ENCODE peak calls at places on chromosomes 6 and 20, in nine cellular contexts. K is stomach, G is esophagus muscularis mucosa, B is GM23338, H is GM12878, R is upper lobe of left lung, F is prostate gland, U is spleen, X is SK-N-SH. T is an unnamed sample.

GRCh38 chr6:87431263-87431662 is 23.5 kb downstream of the CFAP206 start:
- DNase-seq in K (no peak), G (no peak), B (no peak), H (no peak), R (no peak), F (no peak), U (no peak), X (no peak), T (no peak)

GRCh38 chr20:18633411-18633810 is 45.6 kb downstream of the DTD1 start:
- DNase-seq in K (no peak), G (no peak), B (no peak), H (no peak), R (no peak), F (no peak), U (no peak), X (no peak), T (no peak)

GRCh38 chr6:153024401-153025017 is 22.0 kb upstream of the MTRF1L start:
- DNase-seq in K (peak), G (no peak), B (peak), H (peak), R (no peak), F (peak), U (no peak), X (peak), T (peak)

GRCh38 chr6:126153661-126154060 is 167.3 kb downstream of the TRMT11 start:
- DNase-seq in K (no peak), G (peak), B (no peak), H (no peak), R (no peak), F (no peak), U (no peak), X (no peak), T (no peak)

GRCh38 chr20:48824830-48825550 is 2.8 kb downstream of the PREX1 start:
- DNase-seq in K (no peak), G (no peak), B (no peak), H (no peak), R (no peak), F (no peak), U (no peak), X (no peak), T (no peak)

GRCh38 chr20:5977223-5977622 is 26.8 kb downstream of the MCM8 start:
- DNase-seq in K (no peak), G (no peak), B (no peak), H (no peak), R (no peak), F (peak), U (no peak), X (no peak), T (no peak)

GRCh38 chr6:120871416-120872261 is 462.6 kb downstream of the TBC1D32 start:
- DNase-seq in K (no peak), G (no peak), B (peak), H (no peak), R (no peak), F (no peak), U (peak), X (peak), T (no peak)

GRCh38 chr6:111982681-111983080 is 71.2 kb upstream of the CCN6 start:
- DNase-seq in K (no peak), G (no peak), B (no peak), H (no peak), R (no peak), F (peak), U (no peak), X (no peak), T (no peak)

GRCh38 chr6:159788757-159789376 is 535 bp downstream of the TCP1 start:
- DNase-seq in K (peak), G (no peak), B (peak), H (no peak), R (peak), F (peak), U (peak), X (peak), T (no peak)

GRCh38 chr6:130671119-130672104 is 155.8 kb upstream of the SMLR1 start:
- DNase-seq in K (no peak), G (no peak), B (no peak), H (no peak), R (no peak), F (no peak), U (no peak), X (no peak), T (no peak)

GRCh38 chr20:56974499-56975250 is 291.8 kb downstream of the BMP7 start:
- DNase-seq in K (peak), G (no peak), B (peak), H (no peak), R (peak), F (peak), U (no peak), X (no peak), T (no peak)

GRCh38 chr6:20773822-20774221 is 239.6 kb downstream of the CDKAL1 start:
- DNase-seq in K (no peak), G (no peak), B (no peak), H (no peak), R (no peak), F (no peak), U (no peak), X (no peak), T (no peak)

GRCh38 chr6:105112577-105112976 is 67.2 kb downstream of the POPDC3 start:
- DNase-seq in K (no peak), G (no peak), B (peak), H (no peak), R (no peak), F (no peak), U (no peak), X (no peak), T (no peak)

GRCh38 chr6:48111143-48111506 is at the start of gene PTCHD4:
- DNase-seq in K (no peak), G (no peak), B (peak), H (no peak), R (no peak), F (peak), U (no peak), X (peak), T (no peak)

GRCh38 chr6:70520575-70520974 is 46.2 kb upstream of the SDHAF4 start:
- DNase-seq in K (no peak), G (no peak), B (no peak), H (no peak), R (no peak), F (no peak), U (no peak), X (peak), T (peak)

DNA sequence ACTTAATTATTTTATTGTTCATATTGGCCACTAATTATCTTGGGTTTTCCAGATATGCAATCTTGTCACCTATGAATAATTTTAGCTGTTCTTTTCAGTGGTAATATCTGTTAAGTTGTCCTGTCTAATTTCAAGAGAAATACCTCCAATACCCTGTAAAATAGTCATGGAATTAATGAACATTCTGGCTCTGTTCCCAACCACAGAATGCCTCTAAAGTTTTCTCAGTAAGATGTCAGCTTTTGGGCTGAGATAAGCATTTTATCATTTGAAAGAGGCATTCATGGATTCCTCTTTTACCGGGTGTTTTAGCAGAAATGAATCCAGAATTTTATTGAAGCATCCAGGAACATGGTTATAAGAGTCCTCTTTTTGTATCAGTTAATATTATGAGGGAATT is 109.3 kb downstream of the WDR27 start:
- DNase-seq in K (no peak), G (no peak), B (no peak), H (no peak), R (no peak), F (no peak), U (no peak), X (no peak), T (no peak)
- H3K4me3 ChIP-seq in K (no peak), G (no peak), B (no peak), H (no peak), R (no peak), F (no peak), U (no peak), X (no peak), T (no peak)

GRCh38 chr6:35681298-35681697 is 7.4 kb downstream of the FKBP5 start:
- DNase-seq in K (no peak), G (no peak), B (no peak), H (no peak), R (no peak), F (no peak), U (no peak), X (no peak), T (no peak)
- TF ChIP-seq POLR2AphosphoS5 in K (no peak), G (no peak), B (no peak), H (no peak), R (no peak), F (no peak), U (no peak), X (no peak), T (no peak)

GRCh38 chr20:23060629-23061028 is 11.2 kb upstream of the THBD start:
- DNase-seq in K (no peak), G (no peak), B (no peak), H (no peak), R (no peak), F (no peak), U (no peak), X (no peak), T (no peak)

GRCh38 chr20:23061713-23062561 is 12.5 kb upstream of the THBD start:
- DNase-seq in K (no peak), G (no peak), B (peak), H (no peak), R (peak), F (no peak), U (no peak), X (no peak), T (no peak)

GRCh38 chr20:23059831-23060230 is 10.4 kb upstream of the THBD start:
- DNase-seq in K (no peak), G (no peak), B (no peak), H (no peak), R (peak), F (peak), U (no peak), X (no peak), T (no peak)

GRCh38 chr20:23062632-23063031 is 13.2 kb upstream of the THBD start:
- DNase-seq in K (no peak), G (no peak), B (no peak), H (no peak), R (no peak), F (no peak), U (no peak), X (no peak), T (no peak)

DNA sequence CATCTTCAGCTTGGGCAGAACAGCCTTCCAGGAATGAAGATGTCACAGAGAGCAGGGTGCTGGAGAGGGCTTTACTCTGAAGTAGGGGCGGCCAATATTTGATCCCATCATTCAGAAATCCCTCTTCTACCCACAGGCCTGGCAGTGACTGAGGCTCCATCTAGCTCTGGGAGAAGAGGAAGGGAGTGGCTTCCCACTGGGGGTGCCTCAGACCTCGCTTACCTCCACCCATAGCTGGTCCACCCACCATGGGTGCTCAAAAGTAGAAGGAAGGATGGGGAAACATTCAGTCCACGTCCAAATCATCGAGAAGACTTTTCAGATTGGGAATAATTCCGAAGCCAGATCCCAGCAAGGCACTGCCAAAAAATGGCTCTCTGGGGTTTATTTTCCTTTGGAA is 11.8 kb upstream of the THBD start:
- DNase-seq in K (no peak), G (no peak), B (no peak), H (no peak), R (no peak), F (no peak), U (no peak), X (no peak), T (no peak)
- H3K4me3 ChIP-seq in K (no peak), G (no peak), B (no peak), H (no peak), R (no peak), F (no peak), U (no peak), X (no peak), T (no peak)

GRCh38 chr6:41601248-41601549 is 37.1 kb upstream of the MDFI start:
- DNase-seq in K (no peak), G (no peak), B (no peak), H (no peak), R (no peak), F (no peak), U (no peak), X (no peak), T (no peak)

GRCh38 chr6:41600499-41601247 is 37.6 kb upstream of the MDFI start:
- DNase-seq in K (no peak), G (no peak), B (no peak), H (no peak), R (no peak), F (no peak), U (peak), X (no peak), T (no peak)

GRCh38 chr6:41602422-41602743 is 35.9 kb upstream of the MDFI start:
- DNase-seq in K (no peak), G (no peak), B (no peak), H (no peak), R (no peak), F (no peak), U (peak), X (no peak), T (no peak)

GRCh38 chr6:41604006-41604405 is 34.3 kb upstream of the MDFI start:
- DNase-seq in K (no peak), G (no peak), B (no peak), H (no peak), R (no peak), F (no peak), U (no peak), X (no peak), T (no peak)

DNA sequence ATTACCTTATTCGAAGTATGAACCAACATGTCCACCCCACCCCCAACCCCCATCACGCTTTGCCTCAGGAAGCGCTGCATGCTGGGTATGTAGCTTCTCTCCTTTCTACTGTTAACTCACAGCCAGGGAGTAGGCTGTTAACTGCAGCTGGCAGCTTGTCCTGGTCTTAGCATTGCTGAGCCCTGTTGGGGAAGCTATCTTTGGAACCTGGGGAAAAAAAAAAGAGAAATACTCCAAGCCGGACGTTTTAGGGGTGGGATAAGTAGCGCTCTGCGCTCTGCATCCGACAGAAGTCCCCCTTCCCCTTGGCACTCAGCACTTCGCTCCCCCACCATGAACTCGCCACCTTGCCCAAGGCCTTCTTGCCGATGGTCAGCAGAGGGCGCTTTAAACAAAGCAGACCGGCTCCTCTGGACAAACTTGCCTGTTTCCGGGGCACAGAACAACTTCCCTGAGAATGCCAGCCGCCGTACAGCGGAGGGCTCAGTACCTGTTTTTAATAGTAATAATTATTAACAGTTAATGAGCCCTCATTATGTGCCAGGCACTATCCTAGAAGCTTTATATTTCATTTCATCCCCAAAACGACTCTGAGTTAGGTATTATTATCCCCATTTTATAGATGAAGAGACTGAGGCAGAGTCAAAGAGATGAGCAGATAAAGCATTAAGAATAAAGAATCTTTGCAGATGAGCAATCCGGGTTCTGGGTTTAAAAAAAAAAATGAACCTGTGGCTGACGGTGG is 35.2 kb upstream of the MDFI start:
- DNase-seq in K (peak), G (no peak), B (peak), H (peak), R (peak), F (peak), U (peak), X (peak), T (peak)
- TF ChIP-seq POLR2AphosphoS5 in K (no peak), G (no peak), B (no peak), H (no peak), R (no peak), F (peak), U (no peak), X (peak), T (peak)

GRCh38 chr6:42135722-42136121 is 6.7 kb downstream of the C6orf132 start:
- DNase-seq in K (no peak), G (no peak), B (peak), H (no peak), R (no peak), F (no peak), U (no peak), X (no peak), T (no peak)

GRCh38 chr6:42136508-42137191 is 5.8 kb downstream of the C6orf132 start:
- DNase-seq in K (peak), G (no peak), B (peak), H (peak), R (no peak), F (no peak), U (no peak), X (peak), T (no peak)

GRCh38 chr6:42138630-42139619 is 3.5 kb downstream of the C6orf132 start:
- DNase-seq in K (no peak), G (no peak), B (peak), H (no peak), R (no peak), F (peak), U (no peak), X (no peak), T (no peak)

GRCh38 chr6:42138190-42138589 is 4.2 kb downstream of the C6orf132 start:
- DNase-seq in K (no peak), G (no peak), B (no peak), H (no peak), R (no peak), F (no peak), U (no peak), X (no peak), T (no peak)

DNA sequence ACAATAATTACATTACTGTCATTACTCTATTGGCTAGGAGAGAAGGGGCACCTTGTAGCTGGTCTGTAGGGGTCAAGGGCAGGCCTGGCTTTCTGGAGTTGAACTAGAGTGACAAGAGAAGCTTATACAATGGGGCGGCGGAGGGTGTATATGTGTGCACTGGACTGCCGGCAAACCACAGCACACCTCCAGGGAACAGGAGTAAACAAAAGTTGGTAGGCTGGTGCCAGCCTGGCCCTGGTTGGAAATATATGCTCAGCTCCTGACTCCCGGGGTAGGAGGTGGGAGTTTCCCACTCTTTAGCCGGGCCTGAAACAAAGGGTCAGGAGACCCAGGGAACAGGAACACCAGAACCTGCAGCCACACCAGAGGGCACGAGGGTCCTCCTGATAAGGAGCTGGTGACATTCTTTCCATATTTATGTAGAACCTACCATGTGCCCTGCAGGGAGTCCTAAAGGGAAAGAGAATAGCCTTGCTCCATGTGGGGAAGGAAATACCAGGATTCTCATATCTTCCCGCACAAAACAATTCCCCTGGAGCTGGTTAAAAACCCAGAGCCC is 5.1 kb downstream of the C6orf132 start:
- DNase-seq in K (peak), G (no peak), B (peak), H (no peak), R (peak), F (peak), U (no peak), X (peak), T (no peak)
- H3K4me3 ChIP-seq in K (no peak), G (no peak), B (peak), H (no peak), R (no peak), F (no peak), U (no peak), X (no peak), T (peak)

DNA sequence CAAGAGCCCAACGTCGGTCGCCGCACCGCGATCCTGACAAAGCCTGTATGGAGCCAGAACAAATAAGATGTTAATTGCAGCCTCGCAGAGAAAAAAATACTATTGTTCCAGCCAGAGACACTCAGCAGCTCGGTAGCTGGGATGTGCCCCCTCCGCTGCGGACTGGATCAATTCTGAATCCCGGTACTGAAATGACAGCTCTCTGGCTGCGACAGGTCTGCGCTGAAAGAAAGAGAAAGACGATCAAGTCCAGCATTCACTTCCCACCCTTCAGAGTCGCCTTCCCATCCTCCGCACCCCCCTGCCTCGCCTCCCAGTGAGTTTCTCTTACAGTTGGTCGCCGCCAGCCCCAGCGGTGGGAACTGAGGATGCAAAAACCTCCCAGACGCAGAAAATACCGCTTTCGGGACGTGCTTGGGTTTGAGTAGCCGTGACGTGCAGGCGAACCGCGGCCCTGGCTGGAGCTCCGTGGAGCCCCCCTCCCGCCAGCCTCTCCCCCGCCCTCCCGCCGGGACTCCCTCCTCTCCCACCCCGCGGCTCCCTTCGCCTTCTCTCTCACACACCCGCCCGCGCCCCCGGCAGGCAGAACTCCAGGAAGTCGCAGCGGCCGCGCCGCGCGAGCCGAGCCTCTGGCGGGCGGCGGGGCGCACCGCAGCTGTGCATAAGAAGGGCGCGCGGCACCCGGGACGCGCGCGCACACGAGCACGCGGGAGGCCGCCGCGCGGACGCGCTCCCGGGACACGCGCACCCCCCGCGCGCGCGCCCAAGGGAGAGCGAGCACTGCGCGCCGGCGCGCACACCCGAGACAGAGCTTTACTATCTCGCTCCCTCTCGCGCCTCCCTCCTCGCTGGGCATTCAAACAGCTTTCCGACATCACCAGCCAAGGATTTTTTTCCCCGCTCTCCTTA is at the start of gene ADGRB3:
- DNase-seq in K (peak), G (peak), B (peak), H (no peak), R (peak), F (peak), U (peak), X (peak), T (no peak)
- TF ChIP-seq POLR2AphosphoS5 in K (peak), G (peak), B (no peak), H (no peak), R (no peak), F (peak), U (peak), X (no peak), T (no peak)

DNA sequence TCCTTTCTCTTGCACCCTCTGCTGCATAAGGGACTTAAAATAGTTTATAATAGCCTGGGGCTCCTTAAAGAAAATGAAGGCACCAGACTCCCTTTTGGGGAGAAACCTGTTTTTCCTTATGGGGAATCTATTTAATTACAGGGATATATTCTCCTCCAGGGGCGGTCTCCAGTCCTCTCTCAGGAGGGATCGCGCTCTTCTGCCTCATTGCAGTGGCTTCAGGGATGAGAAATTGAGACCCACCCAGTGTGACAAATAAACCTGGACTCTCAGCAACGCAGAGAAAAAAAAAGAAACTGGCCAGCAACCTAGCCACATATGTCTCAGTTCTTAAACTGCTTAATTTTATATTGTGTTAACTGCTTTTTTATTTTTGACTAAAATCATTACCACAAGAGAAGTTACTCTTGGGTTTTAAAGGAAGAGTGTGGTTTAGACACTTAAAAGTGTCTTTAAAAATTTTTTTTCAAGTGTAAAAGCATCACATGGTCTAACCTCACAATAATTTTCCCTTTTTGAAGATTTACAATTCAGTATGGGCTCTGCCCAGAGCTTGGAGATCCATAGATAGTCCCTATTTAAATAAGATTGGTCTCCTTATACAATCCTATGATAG is 11.7 kb upstream of the GOPC start:
- DNase-seq in K (no peak), G (no peak), B (peak), H (no peak), R (no peak), F (no peak), U (no peak), X (no peak), T (no peak)
- H3K4me3 ChIP-seq in K (no peak), G (no peak), B (peak), H (no peak), R (no peak), F (no peak), U (no peak), X (no peak), T (no peak)